ENCODE peak calls at places on chromosomes 5 and 9, in six cellular contexts. H is tibial artery, E is brain microvascular endothelial cell, R is spleen, Q is dorsolateral prefrontal cortex, L is left ventricle myocardium inferior. J is an unnamed sample.

GRCh38 chr5:77669677-77670076 is 31.2 kb upstream of the OTP start:
- DNase-seq in H (no peak), E (no peak), R (no peak), Q (no peak), L (no peak), J (no peak)

GRCh38 chr5:78797945-78798731 is 149.6 kb upstream of the LHFPL2 start:
- DNase-seq in H (no peak), E (no peak), R (no peak), Q (no peak), L (no peak), J (no peak)

GRCh38 chr9:105475302-105475701 is 27.5 kb downstream of the FSD1L start:
- DNase-seq in H (no peak), E (peak), R (no peak), Q (no peak), L (no peak), J (peak)

GRCh38 chr5:141635646-141636045 is 1.0 kb downstream of the HDAC3 start:
- DNase-seq in H (no peak), E (no peak), R (no peak), Q (no peak), L (no peak), J (no peak)

GRCh38 chr5:39670955-39671354 is 246.2 kb upstream of the DAB2 start:
- DNase-seq in H (no peak), E (no peak), R (no peak), Q (no peak), L (no peak), J (no peak)

GRCh38 chr5:178282391-178282790 is 49.8 kb upstream of the PHYKPL start:
- DNase-seq in H (no peak), E (no peak), R (peak), Q (no peak), L (no peak), J (no peak)

GRCh38 chr9:81560851-81561732 is 128.3 kb downstream of the TLE1 start:
- DNase-seq in H (no peak), E (no peak), R (no peak), Q (no peak), L (no peak), J (no peak)

GRCh38 chr9:24464321-24464951 is 81.3 kb downstream of the IZUMO3 start:
- DNase-seq in H (no peak), E (peak), R (no peak), Q (no peak), L (no peak), J (no peak)

GRCh38 chr5:179820483-179821297 is at the start of gene SQSTM1:
- DNase-seq in H (peak), E (peak), R (peak), Q (peak), L (peak), J (no peak)

GRCh38 chr9:106575903-106576755 is 286.8 kb upstream of the ZNF462 start:
- DNase-seq in H (no peak), E (no peak), R (no peak), Q (no peak), L (no peak), J (no peak)

GRCh38 chr5:66241136-66241825 is 97.2 kb downstream of the SREK1 start:
- DNase-seq in H (no peak), E (no peak), R (no peak), Q (no peak), L (no peak), J (no peak)

GRCh38 chr9:114279693-114280092 is 43.2 kb upstream of the ORM1 start:
- DNase-seq in H (no peak), E (no peak), R (no peak), Q (no peak), L (peak), J (no peak)

GRCh38 chr5:80641353-80641752 is 13.1 kb upstream of the MSH3 start:
- DNase-seq in H (no peak), E (no peak), R (no peak), Q (no peak), L (no peak), J (no peak)

GRCh38 chr9:739362-739761 is 102.1 kb upstream of the DMRT1 start:
- DNase-seq in H (no peak), E (no peak), R (no peak), Q (no peak), L (no peak), J (no peak)

DNA sequence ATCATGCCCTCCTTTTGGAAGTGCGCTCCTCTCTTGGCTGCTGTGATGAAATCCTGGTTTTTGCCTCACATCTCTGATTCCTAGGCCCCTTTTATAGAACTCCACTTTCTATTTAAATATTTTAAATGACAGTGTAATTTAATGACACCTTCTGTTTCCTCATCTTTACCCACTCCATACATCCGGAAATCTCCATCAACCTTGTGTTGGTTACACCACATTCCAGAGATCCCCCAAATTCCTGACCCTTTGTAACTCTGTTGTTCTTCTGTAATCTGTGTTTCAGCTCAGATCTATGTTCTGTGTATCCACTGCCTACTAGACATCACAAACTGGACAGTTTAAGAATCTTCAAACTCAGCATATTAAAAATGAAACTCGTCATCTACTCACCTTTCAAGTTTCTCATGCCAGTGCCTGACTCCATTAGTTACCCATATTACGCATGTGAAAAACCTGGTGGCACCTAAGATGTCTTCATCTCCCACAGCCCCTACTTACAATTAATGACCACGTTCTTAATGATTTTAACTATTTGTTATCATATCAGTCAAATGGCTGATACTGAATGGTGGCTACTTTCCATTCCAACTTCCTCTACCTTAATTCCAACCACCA is 25.1 kb downstream of the PARP8 start:
- DNase-seq in H (no peak), E (no peak), R (no peak), Q (no peak), L (no peak), J (no peak)
- TF ChIP-seq CTCF in H (no peak), E (no peak), R (no peak), Q (no peak), L (no peak), J (no peak)

GRCh38 chr5:32217886-32218396 is 43.8 kb upstream of the GOLPH3 start:
- DNase-seq in H (no peak), E (no peak), R (no peak), Q (peak), L (no peak), J (no peak)
- H3K4me3 ChIP-seq in H (no peak), E (no peak), R (no peak), Q (peak), L (no peak), J (no peak)

GRCh38 chr5:136132087-136132486 is 558 bp upstream of the SMAD5 start:
- DNase-seq in H (peak), E (no peak), R (peak), Q (peak), L (no peak), J (no peak)

GRCh38 chr5:136133416-136134383 is 1.1 kb downstream of the SMAD5 start:
- DNase-seq in H (peak), E (peak), R (no peak), Q (peak), L (peak), J (no peak)

GRCh38 chr5:136135536-136135935 is 2.9 kb downstream of the SMAD5 start:
- DNase-seq in H (no peak), E (no peak), R (no peak), Q (no peak), L (no peak), J (no peak)

GRCh38 chr5:136132557-136133415 is at the start of gene SMAD5:
- DNase-seq in H (peak), E (peak), R (peak), Q (peak), L (peak), J (peak)

DNA sequence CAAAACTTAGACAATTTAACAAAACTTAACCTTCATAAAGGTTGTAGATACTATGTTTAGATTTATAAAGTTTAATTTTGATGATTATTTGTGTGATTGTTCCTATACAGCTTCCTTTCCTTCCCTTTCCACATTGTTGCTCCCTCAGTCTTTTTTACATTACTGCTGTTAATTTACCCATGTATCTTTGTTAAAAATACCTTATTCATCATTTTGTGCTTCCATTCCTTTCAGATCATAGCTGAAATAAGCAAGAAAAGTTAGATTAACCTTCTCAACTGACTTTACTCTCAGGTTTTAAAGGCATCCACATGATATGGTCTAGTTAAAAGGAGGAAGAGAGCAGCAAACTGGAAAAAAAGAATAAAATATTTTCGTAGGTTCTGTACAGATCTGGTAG is 2.0 kb downstream of the SMAD5 start:
- DNase-seq in H (no peak), E (no peak), R (no peak), Q (no peak), L (no peak), J (no peak)
- TF ChIP-seq CTCF in H (no peak), E (no peak), R (no peak), Q (no peak), L (no peak), J (no peak)

GRCh38 chr9:12783767-12784460 is 9.1 kb downstream of the LURAP1L start:
- DNase-seq in H (no peak), E (no peak), R (no peak), Q (no peak), L (no peak), J (no peak)

GRCh38 chr9:12784461-12785250 is 9.8 kb downstream of the LURAP1L start:
- DNase-seq in H (peak), E (peak), R (no peak), Q (no peak), L (no peak), J (peak)

GRCh38 chr9:12778389-12778788 is 3.6 kb downstream of the LURAP1L start:
- DNase-seq in H (no peak), E (no peak), R (no peak), Q (no peak), L (no peak), J (no peak)

GRCh38 chr9:12777149-12778010 is 2.6 kb downstream of the LURAP1L start:
- DNase-seq in H (no peak), E (no peak), R (no peak), Q (no peak), L (no peak), J (no peak)

GRCh38 chr9:12781334-12781733 is 6.5 kb downstream of the LURAP1L start:
- DNase-seq in H (no peak), E (no peak), R (no peak), Q (no peak), L (no peak), J (no peak)
- H3K4me3 ChIP-seq in H (peak), E (no peak), R (no peak), Q (no peak), L (no peak), J (no peak)

DNA sequence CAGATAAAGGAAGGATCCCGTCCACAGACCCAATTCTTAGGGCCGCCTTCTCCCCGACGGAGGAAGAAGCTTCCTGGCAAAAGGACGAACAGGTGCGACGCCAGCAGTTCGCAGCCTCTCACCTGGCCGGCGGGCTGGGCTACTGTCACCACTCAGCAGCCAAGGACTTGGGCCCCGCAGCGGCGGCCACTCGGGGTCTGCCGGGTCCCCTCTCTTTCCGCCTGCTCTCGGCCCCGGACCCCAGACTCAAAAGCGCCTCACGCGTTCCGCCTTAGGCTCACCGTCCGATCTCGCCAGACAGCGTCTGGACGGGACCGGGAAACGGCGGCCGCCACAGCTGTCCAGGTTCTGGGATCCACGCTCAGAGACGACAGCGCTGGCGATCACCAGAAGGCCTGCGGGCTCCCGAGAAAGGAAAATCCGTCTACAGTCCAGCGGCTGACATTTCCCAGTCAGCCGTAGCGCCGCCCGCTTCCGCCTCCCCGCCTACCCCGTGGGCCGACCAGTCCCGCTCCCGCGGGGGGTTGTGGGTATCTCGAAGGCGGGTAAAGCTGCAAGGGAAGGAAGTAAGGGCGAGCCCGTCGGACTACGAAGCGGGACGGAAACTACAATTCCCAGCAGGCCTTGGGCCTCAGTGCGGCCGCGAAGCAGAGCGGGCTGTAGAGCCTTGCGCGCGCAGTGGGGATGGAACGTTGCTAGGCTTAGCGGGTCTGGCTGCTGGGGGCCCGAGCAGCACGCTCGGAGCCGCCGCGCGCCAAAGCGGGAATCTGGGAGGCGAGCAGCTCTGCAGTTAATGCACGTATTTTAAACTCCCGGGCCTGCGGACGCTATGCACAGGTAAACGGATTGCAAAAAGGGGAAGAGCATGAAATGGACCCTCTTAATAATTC is at the start of the genes LMBRD2 and SKP2:
- DNase-seq in H (peak), E (peak), R (peak), Q (peak), L (peak), J (peak)
- TF ChIP-seq CTCF in H (no peak), E (no peak), R (no peak), Q (peak), L (no peak), J (no peak)

GRCh38 chr5:43606351-43606750 is 3.4 kb downstream of the NNT start:
- DNase-seq in H (no peak), E (no peak), R (no peak), Q (no peak), L (no peak), J (no peak)

GRCh38 chr5:43602818-43603534 is at the start of gene NNT:
- DNase-seq in H (peak), E (peak), R (peak), Q (peak), L (peak), J (no peak)

GRCh38 chr5:43603535-43604363 is 769 bp downstream of the NNT start:
- DNase-seq in H (peak), E (peak), R (peak), Q (peak), L (peak), J (no peak)

GRCh38 chr5:43602456-43602817 is 543 bp upstream of the NNT start:
- DNase-seq in H (peak), E (peak), R (no peak), Q (peak), L (peak), J (no peak)

GRCh38 chr5:43604699-43605098 is 1.7 kb downstream of the NNT start:
- DNase-seq in H (no peak), E (no peak), R (no peak), Q (no peak), L (no peak), J (no peak)
- H3K4me3 ChIP-seq in H (no peak), E (no peak), R (no peak), Q (peak), L (peak), J (no peak)

J was measured in AG04449.